ENCODE peak calls at places on chromosomes 11 and 22, in seven cellular contexts. X, S, V, F, H, D and G are unnamed samples.

GRCh38 chr11:81869337-81870065 is 864.2 kb downstream of the FAM181B start:
- DNase-seq in F (no peak), X (peak; percentile 98), V (no peak), D (no peak), H (no peak), S (no peak), G (no peak)

GRCh38 chr11:1109918-1110705 is 35.4 kb downstream of the MUC2 start:
- DNase-seq in V (no peak), D (peak; percentile 39), X (no peak), S (no peak), H (no peak), F (no peak), G (peak; percentile 84)

GRCh38 chr11:102763440-102763839 is 17.0 kb downstream of the MMP10 start:
- DNase-seq in V (no peak), X (no peak), S (no peak), F (no peak), H (no peak), D (no peak), G (no peak)

GRCh38 chr11:71248251-71248570 is 4.2 kb downstream of the SHANK2 start:
- DNase-seq in D (no peak), H (no peak), X (no peak), S (no peak), V (no peak), F (no peak), G (peak; percentile 46)

GRCh38 chr22:27952091-27952490 is 33.0 kb upstream of the PITPNB start:
- DNase-seq in F (no peak), H (peak; percentile 59), X (no peak), V (no peak), S (no peak), D (no peak), G (no peak)

GRCh38 chr22:48795664-48796063 is 1032.0 kb downstream of the BRD1 start:
- DNase-seq in F (no peak), X (no peak), S (no peak), D (no peak), H (no peak), V (no peak), G (no peak)

GRCh38 chr11:13487661-13488030 is 8.2 kb downstream of the PTH start:
- DNase-seq in F (no peak), H (no peak), D (no peak), S (no peak), V (no peak), X (no peak), G (peak; percentile 52)

GRCh38 chr11:691710-692590 is 3.1 kb downstream of the DEAF1 start:
- DNase-seq in S (no peak), H (no peak), F (no peak), D (no peak), X (no peak), V (no peak), G (peak; percentile 50)

GRCh38 chr11:6402561-6402981 is 12.3 kb downstream of the SMPD1 start:
- DNase-seq in F (no peak), S (no peak), H (no peak), V (no peak), X (peak; percentile 54), D (no peak), G (no peak)

GRCh38 chr11:104846216-104846615 is 52.0 kb downstream of the CASP12 start:
- DNase-seq in V (no peak), H (no peak), S (no peak), D (no peak), F (no peak), X (no peak), G (no peak)

GRCh38 chr11:88384678-88385015 is 47.1 kb upstream of the CTSC start:
- DNase-seq in X (no peak), D (no peak), S (no peak), F (no peak), H (no peak), V (no peak), G (peak; percentile 74)

GRCh38 chr11:96357794-96358193 is 14.8 kb upstream of the MAML2 start:
- DNase-seq in V (no peak), D (no peak), H (no peak), S (no peak), F (no peak), X (no peak), G (no peak)

GRCh38 chr22:19663821-19664325 is 50.4 kb upstream of the SEPTIN5 start:
- DNase-seq in V (no peak), S (peak; percentile 39), H (peak; percentile 85), F (no peak), X (no peak), D (peak; percentile 73), G (peak; percentile 91)

GRCh38 chr11:32581556-32581955 is 2.1 kb upstream of the EIF3M start:
- DNase-seq in X (no peak), H (no peak), F (no peak), D (no peak), V (no peak), S (no peak), G (no peak)

GRCh38 chr11:128279861-128280260 is 307.5 kb downstream of the ETS1 start:
- DNase-seq in F (no peak), D (no peak), H (no peak), X (no peak), S (no peak), V (no peak), G (peak; percentile 72)

GRCh38 chr11:36116161-36116560 is 172.3 kb downstream of the LDLRAD3 start:
- DNase-seq in F (no peak), V (no peak), X (no peak), S (no peak), D (no peak), H (no peak), G (no peak)

GRCh38 chr11:65829459-65829858 is 4.3 kb upstream of the SNX32 start:
- DNase-seq in X (no peak), F (no peak), S (no peak), V (no peak), D (no peak), H (no peak), G (no peak)

GRCh38 chr22:20061481-20061861 is 18.6 kb upstream of the DGCR8 start:
- DNase-seq in V (no peak), X (no peak), D (no peak), F (no peak), S (no peak), H (no peak), G (peak; percentile 68)